ENCODE peak calls at places on chromosomes 11 and 22, in five cellular contexts. D is H4; V is naive B cell; C is KBM-7; O is CD8-positive, alpha-beta T cell. F is an unnamed sample.

GRCh38 chr22:17726561-17727243 is 47.6 kb downstream of the BID start:
- DNase-seq in D (peak; percentile 10), V (no peak), C (peak; percentile 61), O (no peak), F (no peak)

GRCh38 chr22:28769394-28770085 is 3.0 kb upstream of the CCDC117 start:
- DNase-seq in D (no peak), V (no peak), C (no peak), O (no peak), F (no peak)

GRCh38 chr22:44870021-44870420 is 117.6 kb downstream of the ARHGAP8 start:
- DNase-seq in D (peak; percentile 81), V (no peak), C (no peak), O (no peak), F (peak; percentile 38)

GRCh38 chr22:30306629-30307016 is 17.3 kb upstream of the CASTOR1 start:
- DNase-seq in D (no peak), V (no peak), C (no peak), O (no peak), F (no peak)

GRCh38 chr11:59550842-59551650 is 39.7 kb downstream of the OR4D9 start:
- DNase-seq in D (peak; percentile 86), V (peak; percentile 72), C (peak; percentile 92), O (peak; percentile 70), F (peak; percentile 86)

GRCh38 chr11:8227156-8228152 is 36.2 kb downstream of the LMO1 start:
- DNase-seq in D (peak; percentile 35), V (no peak), C (no peak), O (no peak), F (no peak)

GRCh38 chr11:117221775-117222517 is 9.9 kb downstream of the PCSK7 start:
- DNase-seq in D (peak; percentile 38), V (no peak), C (no peak), O (no peak), F (peak; percentile 78)

GRCh38 chr22:24106385-24107381 is 74.6 kb upstream of the SUSD2 start:
- DNase-seq in D (no peak), V (peak; percentile 37), C (no peak), O (peak; percentile 20), F (no peak)

GRCh38 chr11:33116535-33116934 is 44.7 kb downstream of the CSTF3 start:
- DNase-seq in D (peak; percentile 46), V (no peak), C (no peak), O (no peak), F (no peak)

GRCh38 chr11:83020942-83021779 is 50.5 kb downstream of the RAB30 start:
- DNase-seq in D (no peak), V (no peak), C (no peak), O (no peak), F (peak; percentile 35)

GRCh38 chr11:35623708-35624168 is 5.5 kb downstream of the FJX1 start:
- DNase-seq in D (peak; percentile 49), V (no peak), C (peak; percentile 54), O (no peak), F (no peak)

GRCh38 chr11:312092-312816 is 1.6 kb upstream of the IFITM1 start:
- DNase-seq in D (no peak), V (no peak), C (no peak), O (no peak), F (no peak)

GRCh38 chr11:33475999-33476398 is 218.8 kb downstream of the HIPK3 start:
- DNase-seq in D (no peak), V (no peak), C (peak; percentile 4), O (no peak), F (peak; percentile 31)

GRCh38 chr11:130037881-130038601 is 31.7 kb upstream of the APLP2 start:
- DNase-seq in D (no peak), V (no peak), C (no peak), O (no peak), F (no peak)

GRCh38 chr11:126992804-126993111 is 7.8 kb downstream of the KIRREL3 start:
- DNase-seq in D (no peak), V (no peak), C (no peak), O (no peak), F (no peak)

GRCh38 chr22:32396746-32397145 is 15.3 kb downstream of the RTCB start:
- DNase-seq in D (no peak), V (no peak), C (no peak), O (no peak), F (peak; percentile 1)

GRCh38 chr11:110955797-110956196 is 243.6 kb upstream of the ARHGAP20 start:
- DNase-seq in D (no peak), V (no peak), C (no peak), O (no peak), F (no peak)

GRCh38 chr11:45885274-45885920 is at the start of gene MAPK8IP1:
- DNase-seq in D (no peak), V (peak; percentile 53), C (peak; percentile 26), O (peak; percentile 35), F (peak; percentile 6)

GRCh38 chr11:111298466-111299110 is at the start of gene POU2AF3:
- DNase-seq in D (no peak), V (no peak), C (no peak), O (no peak), F (no peak)

GRCh38 chr22:42639541-42640241 is 710 bp downstream of the ATP5MGL start:
- DNase-seq in D (no peak), V (no peak), C (no peak), O (no peak), F (no peak)

F was measured in NCI-H510A treated with DMSO at 0.1 percent for 48 hours.